ENCODE peak calls at places on chromosomes 12 and 14, in seven cellular contexts. H is activated CD8-positive, alpha-beta memory T cell treated with anti-CD3 and anti-CD28 coated beads for 48 hours; B is hypothalamus; E is fibroblast of mammary gland; Y is endothelial cell; S is EL; N is stimulated activated CD4-positive, alpha-beta T cell treated with anti-CD3 and anti-CD28 coated beads, Interleukin-2, amount 100 ng/mL, for 24 hours. G is an unnamed sample.

GRCh38 chr12:46266382-46266791 is 2.5 kb downstream of the SLC38A1 start:
- DNase-seq in Y (no peak), N (peak; percentile 44), S (peak; percentile 67), E (peak; percentile 78), B (no peak), H (no peak), G (peak; percentile 45)

GRCh38 chr12:118356809-118357326 is 15.8 kb downstream of the TAOK3 start:
- DNase-seq in S (peak; percentile 78), B (no peak), Y (no peak), N (peak; percentile 24), H (no peak), E (peak; percentile 92), G (peak; percentile 44)

GRCh38 chr12:105980533-105980932 is 158.2 kb downstream of the NUAK1 start:
- DNase-seq in E (no peak), S (no peak), H (no peak), B (no peak), N (no peak), Y (no peak), G (no peak)

GRCh38 chr14:59117754-59118153 is 70.7 kb upstream of the DAAM1 start:
- DNase-seq in S (no peak), H (no peak), E (no peak), B (no peak), N (no peak), Y (no peak), G (no peak)

GRCh38 chr12:14260011-14260993 is 105.2 kb upstream of the ATF7IP start:
- DNase-seq in S (peak; percentile 97), N (no peak), Y (peak; percentile 87), E (peak; percentile 93), B (peak; percentile 74), H (no peak), G (peak; percentile 92)

GRCh38 chr14:37420622-37421021 is 174.4 kb downstream of the FOXA1 start:
- DNase-seq in H (no peak), B (no peak), Y (no peak), N (no peak), E (no peak), S (no peak), G (no peak)

GRCh38 chr12:56687225-56688128 is 607 bp downstream of the PTGES3 start:
- DNase-seq in N (peak; percentile 60), S (peak; percentile 40), B (peak; percentile 64), Y (no peak), H (no peak), E (peak; percentile 24), G (peak; percentile 46)

GRCh38 chr14:53874704-53875103 is 81.9 kb downstream of the BMP4 start:
- DNase-seq in S (no peak), E (no peak), H (no peak), N (no peak), B (no peak), Y (no peak), G (no peak)

GRCh38 chr14:60561845-60562746 is 53.1 kb downstream of the SIX6 start:
- DNase-seq in N (no peak), S (peak; percentile 56), B (peak; percentile 30), E (peak; percentile 87), Y (peak; percentile 58), H (no peak), G (peak; percentile 68)

GRCh38 chr12:6752181-6752930 is 585 bp downstream of the MLF2 start:
- DNase-seq in Y (peak; percentile 38), N (peak; percentile 40), H (no peak), E (peak; percentile 60), B (no peak), S (peak; percentile 65), G (peak; percentile 39)

GRCh38 chr12:67155863-67156262 is 113.3 kb upstream of the CAND1 start:
- DNase-seq in N (no peak), H (no peak), S (peak; percentile 45), B (no peak), Y (no peak), E (peak; percentile 59), G (peak; percentile 63)

GRCh38 chr12:80268924-80269749 is 169.8 kb downstream of the OTOGL start:
- DNase-seq in S (peak; percentile 90), Y (no peak), B (no peak), N (no peak), E (peak; percentile 90), H (no peak), G (peak; percentile 83)

GRCh38 chr12:92036771-92037453 is 108.7 kb downstream of the BTG1 start:
- DNase-seq in B (no peak), N (no peak), E (peak; percentile 92), Y (no peak), H (no peak), S (no peak), G (no peak)

GRCh38 chr12:32535260-32535999 is 136.1 kb downstream of the FGD4 start:
- DNase-seq in Y (peak; percentile 9), E (peak; percentile 73), N (no peak), H (no peak), S (peak; percentile 80), B (peak; percentile 86), G (peak; percentile 76)

GRCh38 chr14:96424104-96424989 is 32.4 kb downstream of the AK7 start:
- DNase-seq in B (no peak), S (peak; percentile 79), H (no peak), Y (peak; percentile 29), N (peak; percentile 21), E (peak; percentile 82), G (peak; percentile 67)

GRCh38 chr14:50801706-50802105 is 29.3 kb downstream of the NIN start:
- DNase-seq in B (no peak), Y (no peak), S (peak; percentile 59), H (no peak), N (no peak), E (peak; percentile 59), G (peak; percentile 64)

GRCh38 chr12:80233926-80234325 is 134.6 kb downstream of the OTOGL start:
- DNase-seq in Y (no peak), B (no peak), H (no peak), E (no peak), S (no peak), N (no peak), G (no peak)

GRCh38 chr12:52395761-52396434 is 10.2 kb downstream of the KRT82 start:
- DNase-seq in E (peak; percentile 76), S (peak; percentile 43), Y (peak; percentile 25), N (no peak), B (no peak), H (no peak), G (no peak)

GRCh38 chr12:121139301-121139700 is 6.6 kb downstream of the P2RX7 start:
- DNase-seq in S (no peak), E (no peak), Y (no peak), B (peak; percentile 75), H (no peak), N (no peak), G (no peak)

GRCh38 chr12:52212701-52213540 is 20.1 kb upstream of the KRT7 start:
- DNase-seq in S (no peak), N (no peak), H (no peak), Y (no peak), B (no peak), E (no peak), G (no peak)

GRCh38 chr12:52838871-52839446 is 4.8 kb upstream of the KRT79 start:
- DNase-seq in S (no peak), B (no peak), Y (no peak), E (no peak), N (no peak), H (no peak), G (no peak)

GRCh38 chr12:70178038-70178437 is 65.2 kb upstream of the CNOT2 start:
- DNase-seq in B (no peak), N (no peak), H (no peak), E (peak; percentile 35), Y (no peak), S (no peak), G (no peak)

GRCh38 chr12:130088509-130088908 is 73.8 kb upstream of the FZD10 start:
- DNase-seq in B (no peak), N (no peak), E (no peak), S (no peak), Y (no peak), H (no peak), G (no peak)